ENCODE peak calls at places on chromosomes 16 and 17, in nine cellular contexts. M, U, P, Q, R, A, Z, F and I are unnamed samples.

GRCh38 chr17:83064732-83065659 is 14.4 kb upstream of the METRNL start:
- DNase-seq in Q (peak; percentile 20), A (peak; percentile 28), F (peak; percentile 78), M (peak; percentile 76), R (peak; percentile 10), Z (no peak), P (peak; percentile 70), U (peak; percentile 67), I (no peak)

GRCh38 chr16:1830213-1830612 is 3.2 kb downstream of the FAHD1 start:
- DNase-seq in U (peak; percentile 38), P (no peak), Q (no peak), M (peak; percentile 49), R (no peak), F (no peak), Z (no peak), A (no peak), I (no peak)

GRCh38 chr16:14427371-14427948 is 202.6 kb downstream of the PARN start:
- DNase-seq in F (no peak), M (no peak), U (no peak), Z (no peak), R (no peak), Q (no peak), P (no peak), A (no peak), I (no peak)

GRCh38 chr16:64738321-64738960 is 383.4 kb downstream of the CDH11 start:
- DNase-seq in Q (no peak), F (no peak), R (no peak), U (no peak), Z (no peak), M (no peak), A (no peak), P (no peak), I (peak; percentile 80)

GRCh38 chr16:80766798-80767197 is 37.6 kb downstream of the CDYL2 start:
- DNase-seq in P (no peak), U (no peak), M (no peak), Q (no peak), A (no peak), Z (no peak), R (no peak), F (no peak), I (no peak)

GRCh38 chr17:416293-417206 is 63.9 kb upstream of the RPH3AL start:
- DNase-seq in U (no peak), Z (no peak), M (peak; percentile 64), A (no peak), F (peak; percentile 69), P (no peak), R (no peak), Q (no peak), I (no peak)

GRCh38 chr17:8264320-8264719 is 15.2 kb downstream of the PFAS start:
- DNase-seq in A (no peak), Q (no peak), P (no peak), R (no peak), M (no peak), U (no peak), Z (no peak), F (no peak), I (no peak)

GRCh38 chr17:7997186-7997585 is 5.2 kb upstream of the GUCY2D start:
- DNase-seq in M (peak; percentile 67), P (peak; percentile 64), Q (no peak), R (peak; percentile 50), F (no peak), A (no peak), U (peak; percentile 53), Z (peak; percentile 47), I (peak; percentile 56)

GRCh38 chr17:35969558-35970442 is 11.5 kb downstream of the CCL16 start:
- DNase-seq in U (peak; percentile 91), F (no peak), M (peak; percentile 87), Q (peak; percentile 72), A (peak; percentile 70), P (peak; percentile 83), R (peak; percentile 92), Z (peak; percentile 67), I (peak; percentile 87)

DNA sequence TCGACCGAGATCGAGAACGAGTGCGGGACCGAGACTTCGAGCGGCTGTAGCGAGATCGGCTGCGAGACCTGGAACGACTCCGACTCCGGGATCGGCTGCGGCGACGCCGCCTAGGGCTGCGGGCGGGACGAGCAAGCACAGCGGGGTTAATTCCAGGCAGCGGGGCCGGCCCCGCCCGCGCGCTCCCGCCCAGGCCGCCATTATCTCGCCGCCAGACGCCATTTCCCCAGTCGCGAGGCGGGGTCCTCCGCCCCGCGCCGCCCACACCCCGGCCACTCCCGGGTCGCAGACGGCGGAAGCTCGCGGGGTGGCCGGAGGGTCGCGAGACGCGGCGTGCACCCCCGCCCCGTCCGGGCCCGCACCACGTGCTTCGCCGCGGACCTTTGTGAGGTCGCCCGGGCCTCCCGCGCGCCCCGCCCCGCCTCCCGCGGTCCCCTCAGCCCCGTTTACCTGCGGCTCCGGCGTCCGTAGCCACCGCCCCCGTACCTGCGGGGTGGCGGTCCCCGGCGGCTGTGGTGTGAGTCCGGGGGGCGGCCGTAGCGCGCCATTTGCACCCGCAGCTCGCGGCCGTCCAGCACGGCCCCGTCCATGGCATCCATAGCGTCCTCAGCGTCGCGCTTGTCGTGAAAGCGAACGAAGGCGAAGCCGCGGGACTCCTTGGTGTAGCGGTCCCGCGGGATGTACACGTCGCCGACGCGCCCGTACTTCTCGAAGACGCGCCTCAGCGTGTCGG is 616 bp downstream of the SRSF2 start:
- DNase-seq in A (peak; percentile 66), U (peak; percentile 79), R (peak; percentile 61), P (peak; percentile 91), M (peak; percentile 82), Z (peak; percentile 66), F (peak; percentile 94), Q (peak; percentile 61), I (peak; percentile 75)
- TF ChIP-seq CTCF in A (peak; percentile 30), U (no peak), R (peak; percentile 15), P (peak; percentile 27), M (peak; percentile 31), Z (no peak), F (no peak), Q (no peak), I (peak; percentile 13)

GRCh38 chr16:58465817-58466216 is 34.1 kb upstream of the NDRG4 start:
- DNase-seq in U (no peak), Q (no peak), A (no peak), P (no peak), F (no peak), M (no peak), Z (no peak), R (no peak), I (no peak)

GRCh38 chr16:58462997-58463891 is 36.7 kb upstream of the NDRG4 start:
- DNase-seq in R (peak; percentile 70), Q (no peak), P (no peak), M (no peak), U (no peak), A (no peak), F (peak; percentile 79), Z (no peak), I (no peak)

GRCh38 chr16:58464047-58464915 is 35.7 kb upstream of the NDRG4 start:
- DNase-seq in Q (no peak), P (no peak), U (no peak), R (no peak), Z (no peak), F (peak; percentile 76), M (no peak), A (peak; percentile 40), I (no peak)

GRCh38 chr16:58466396-58466795 is 33.5 kb upstream of the NDRG4 start:
- DNase-seq in M (no peak), P (no peak), R (no peak), A (no peak), U (no peak), Q (no peak), F (no peak), Z (no peak), I (no peak)

DNA sequence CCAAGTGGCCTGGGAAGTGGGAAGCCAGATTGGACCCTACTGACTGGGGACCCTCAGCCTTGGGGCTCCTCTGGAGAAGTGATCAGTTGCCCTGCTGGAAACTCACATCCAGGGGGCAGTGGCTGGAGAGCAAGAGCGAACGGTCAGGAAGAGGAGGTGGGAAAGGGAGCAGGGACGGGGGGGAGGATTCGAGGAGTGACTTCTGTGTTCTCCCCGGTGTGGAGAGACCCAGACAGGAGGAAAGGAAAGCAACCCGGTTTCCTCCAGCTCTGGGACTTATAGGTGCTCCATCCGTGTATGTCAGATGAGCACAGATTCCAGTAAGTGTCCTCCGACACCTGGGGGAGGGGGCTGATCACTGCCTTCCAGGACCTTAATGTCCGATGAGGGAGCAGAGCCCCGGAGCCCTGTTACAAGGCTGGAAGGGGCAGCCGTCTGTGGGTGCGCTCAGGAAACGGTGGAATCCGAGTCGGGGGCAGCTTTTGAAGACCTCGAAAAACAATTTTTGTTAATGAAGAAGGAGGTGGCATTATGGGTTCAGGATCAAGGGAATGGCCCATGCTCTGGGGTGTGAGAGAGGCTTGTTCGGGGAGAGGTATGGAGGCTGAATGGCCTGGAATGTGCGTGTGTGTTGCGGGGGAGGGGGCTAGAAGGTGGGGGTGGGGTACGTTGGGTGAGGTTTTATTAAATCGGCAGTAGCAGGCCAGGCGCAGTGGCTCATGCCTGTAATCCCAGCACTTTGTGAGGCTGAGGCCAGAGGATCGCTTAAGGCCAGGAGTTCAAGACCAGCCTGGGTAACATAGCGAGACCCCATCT is 34.8 kb upstream of the NDRG4 start:
- DNase-seq in F (no peak), M (no peak), Q (no peak), P (no peak), U (no peak), Z (no peak), R (peak; percentile 48), A (peak; percentile 47), I (peak; percentile 12)
- H3K4me3 ChIP-seq in F (peak overlapping the region; percentile 47), M (no peak overlapping the region), Q (peak overlapping the region; percentile 50), P (peak overlapping the region; percentile 41), U (no peak overlapping the region), Z (no peak overlapping the region), R (peak overlapping the region; percentile 83), A (peak overlapping the region; percentile 64), I (peak overlapping the region; percentile 17)

GRCh38 chr16:454397-454940 is 29.0 kb downstream of the RAB11FIP3 start:
- DNase-seq in U (no peak), Q (no peak), M (no peak), Z (no peak), P (no peak), A (no peak), R (no peak), F (no peak), I (no peak)

GRCh38 chr16:455453-455852 is 30.0 kb downstream of the RAB11FIP3 start:
- DNase-seq in F (no peak), M (no peak), P (no peak), Z (no peak), Q (no peak), A (no peak), U (no peak), R (no peak), I (no peak)

GRCh38 chr16:457732-458400 is 32.4 kb downstream of the RAB11FIP3 start:
- DNase-seq in A (no peak), P (no peak), Z (no peak), R (peak; percentile 57), Q (no peak), M (no peak), U (no peak), F (no peak), I (peak; percentile 53)

GRCh38 chr16:459761-460160 is 34.3 kb downstream of the RAB11FIP3 start:
- DNase-seq in Z (no peak), M (no peak), Q (no peak), A (no peak), F (no peak), P (no peak), R (no peak), U (no peak), I (no peak)

GRCh38 chr16:456891-457483 is 31.5 kb downstream of the RAB11FIP3 start:
- DNase-seq in Z (no peak), A (no peak), Q (peak; percentile 48), M (no peak), R (peak; percentile 86), U (no peak), F (no peak), P (no peak), I (peak; percentile 29)
- TF ChIP-seq CTCF in Z (no peak), A (no peak), Q (no peak), M (no peak), R (no peak), U (no peak), F (no peak), P (no peak), I (no peak)

GRCh38 chr16:57635266-57636097 is 7.1 kb downstream of the ADGRG1 start:
- DNase-seq in U (peak; percentile 84), A (no peak), F (no peak), R (no peak), Z (no peak), Q (no peak), M (peak; percentile 82), P (no peak), I (no peak)
- H3K4me3 ChIP-seq in U (no peak overlapping the region), A (no peak overlapping the region), F (no peak overlapping the region), R (no peak overlapping the region), Z (no peak overlapping the region), Q (no peak overlapping the region), M (no peak overlapping the region), P (no peak overlapping the region), I (no peak overlapping the region)